ENCODE peak calls at places on chromosomes 12 and 14, in four cellular contexts. One of them, this sample, is unnamed.

GRCh38 chr14:62674833-62675232 is 370.4 kb downstream of the KCNH5 start:
- DNase-seq in cardiac muscle cell: no peak
- DNase-seq in sigmoid colon: no peak
- DNase-seq in fibroblast of pulmonary artery: peak
- DNase-seq in this sample: no peak

GRCh38 chr14:91508105-91508504 is 2.0 kb downstream of the PPP4R3A start:
- DNase-seq in cardiac muscle cell: no peak
- DNase-seq in sigmoid colon: no peak
- DNase-seq in fibroblast of pulmonary artery: no peak
- DNase-seq in this sample: no peak

GRCh38 chr12:28191018-28191595 is 851 bp downstream of the CCDC91 start:
- DNase-seq in cardiac muscle cell: no peak
- DNase-seq in sigmoid colon: no peak
- DNase-seq in fibroblast of pulmonary artery: no peak
- DNase-seq in this sample: no peak

GRCh38 chr14:95510804-95511203 is 5.6 kb downstream of the SYNE3 start:
- DNase-seq in cardiac muscle cell: no peak
- DNase-seq in sigmoid colon: no peak
- DNase-seq in fibroblast of pulmonary artery: no peak
- DNase-seq in this sample: no peak

GRCh38 chr14:20499108-20499507 is 6.2 kb upstream of the RNASE10 start:
- DNase-seq in cardiac muscle cell: no peak
- DNase-seq in sigmoid colon: no peak
- DNase-seq in fibroblast of pulmonary artery: no peak
- DNase-seq in this sample: no peak

GRCh38 chr12:24197517-24197916 is 248.0 kb upstream of the SOX5 start:
- DNase-seq in cardiac muscle cell: no peak
- DNase-seq in sigmoid colon: no peak
- DNase-seq in fibroblast of pulmonary artery: no peak
- DNase-seq in this sample: no peak

GRCh38 chr12:47987411-47988072 is 16.7 kb downstream of the COL2A1 start:
- DNase-seq in cardiac muscle cell: peak
- DNase-seq in sigmoid colon: peak
- DNase-seq in fibroblast of pulmonary artery: no peak
- DNase-seq in this sample: peak

GRCh38 chr14:102408729-102409128 is 46.0 kb downstream of the TECPR2 start:
- DNase-seq in cardiac muscle cell: no peak
- DNase-seq in sigmoid colon: no peak
- DNase-seq in fibroblast of pulmonary artery: no peak
- DNase-seq in this sample: peak

GRCh38 chr14:45786266-45786665 is 533.3 kb upstream of the MIS18BP1 start:
- DNase-seq in cardiac muscle cell: no peak
- DNase-seq in sigmoid colon: no peak
- DNase-seq in fibroblast of pulmonary artery: no peak
- DNase-seq in this sample: no peak

GRCh38 chr14:44384093-44384492 is 123.0 kb downstream of the FSCB start:
- DNase-seq in cardiac muscle cell: no peak
- DNase-seq in sigmoid colon: no peak
- DNase-seq in fibroblast of pulmonary artery: no peak
- DNase-seq in this sample: no peak

GRCh38 chr14:73467377-73467776 is 9.0 kb upstream of the NUMB start:
- DNase-seq in cardiac muscle cell: peak
- DNase-seq in sigmoid colon: no peak
- DNase-seq in fibroblast of pulmonary artery: peak
- DNase-seq in this sample: no peak

GRCh38 chr14:71733210-71733883 is 198.9 kb upstream of the RGS6 start:
- DNase-seq in cardiac muscle cell: peak
- DNase-seq in sigmoid colon: no peak
- DNase-seq in fibroblast of pulmonary artery: peak
- DNase-seq in this sample: peak

GRCh38 chr12:5630101-5630500 is 198.2 kb downstream of the NTF3 start:
- DNase-seq in cardiac muscle cell: no peak
- DNase-seq in sigmoid colon: no peak
- DNase-seq in fibroblast of pulmonary artery: no peak
- DNase-seq in this sample: no peak

GRCh38 chr14:75123991-75124390 is 2.9 kb downstream of the NEK9 start:
- DNase-seq in cardiac muscle cell: peak
- DNase-seq in sigmoid colon: no peak
- DNase-seq in fibroblast of pulmonary artery: peak
- DNase-seq in this sample: peak

GRCh38 chr14:95265106-95266094 is 54.3 kb downstream of the CLMN start:
- DNase-seq in cardiac muscle cell: peak
- DNase-seq in sigmoid colon: no peak
- DNase-seq in fibroblast of pulmonary artery: peak
- DNase-seq in this sample: peak

GRCh38 chr12:8687846-8688601 is 9.8 kb upstream of the RIMKLB start:
- DNase-seq in cardiac muscle cell: peak
- DNase-seq in sigmoid colon: peak
- DNase-seq in fibroblast of pulmonary artery: peak
- DNase-seq in this sample: peak

GRCh38 chr14:74980746-74981661 is 21.7 kb upstream of the EIF2B2 start:
- DNase-seq in cardiac muscle cell: peak
- DNase-seq in sigmoid colon: no peak
- DNase-seq in fibroblast of pulmonary artery: peak
- DNase-seq in this sample: peak

GRCh38 chr14:65354715-65355114 is 57.8 kb upstream of the FUT8 start:
- DNase-seq in cardiac muscle cell: no peak
- DNase-seq in sigmoid colon: no peak
- DNase-seq in fibroblast of pulmonary artery: no peak
- DNase-seq in this sample: no peak

GRCh38 chr12:47071241-47071852 is 8.1 kb upstream of the PCED1B start:
- DNase-seq in cardiac muscle cell: peak
- DNase-seq in sigmoid colon: no peak
- DNase-seq in fibroblast of pulmonary artery: no peak
- DNase-seq in this sample: no peak

GRCh38 chr14:93430889-93431670 is at the start of gene UNC79:
- DNase-seq in cardiac muscle cell: peak
- DNase-seq in sigmoid colon: no peak
- DNase-seq in fibroblast of pulmonary artery: peak
- DNase-seq in this sample: peak

GRCh38 chr14:56798447-56799326 is 11.6 kb downstream of the OTX2 start:
- DNase-seq in cardiac muscle cell: no peak
- DNase-seq in sigmoid colon: no peak
- DNase-seq in fibroblast of pulmonary artery: no peak
- DNase-seq in this sample: no peak

GRCh38 chr14:77979666-77980351 is 179.9 kb downstream of the ADCK1 start:
- DNase-seq in cardiac muscle cell: no peak
- DNase-seq in sigmoid colon: no peak
- DNase-seq in fibroblast of pulmonary artery: no peak
- DNase-seq in this sample: no peak

GRCh38 chr14:95237121-95237876 is 80.0 kb upstream of the DICER1 start:
- DNase-seq in cardiac muscle cell: no peak
- DNase-seq in sigmoid colon: peak
- DNase-seq in fibroblast of pulmonary artery: no peak
- DNase-seq in this sample: no peak

GRCh38 chr14:101598571-101599233 is 37.4 kb downstream of the DIO3 start:
- DNase-seq in cardiac muscle cell: no peak
- DNase-seq in sigmoid colon: no peak
- DNase-seq in fibroblast of pulmonary artery: no peak
- DNase-seq in this sample: no peak

GRCh38 chr14:31297112-31297511 is 89.5 kb upstream of the HECTD1 start:
- DNase-seq in cardiac muscle cell: no peak
- DNase-seq in sigmoid colon: no peak
- DNase-seq in fibroblast of pulmonary artery: no peak
- DNase-seq in this sample: no peak

GRCh38 chr12:31897791-31898503 is 61.3 kb upstream of the RESF1 start:
- DNase-seq in cardiac muscle cell: peak
- DNase-seq in sigmoid colon: no peak
- DNase-seq in fibroblast of pulmonary artery: peak
- DNase-seq in this sample: no peak

GRCh38 chr14:106564058-106564643 is 1037.8 kb downstream of the TMEM121 start:
- DNase-seq in cardiac muscle cell: no peak
- DNase-seq in sigmoid colon: no peak
- DNase-seq in fibroblast of pulmonary artery: no peak
- DNase-seq in this sample: no peak

GRCh38 chr12:121789800-121790748 is 3.4 kb downstream of the RHOF start:
- DNase-seq in cardiac muscle cell: peak
- DNase-seq in sigmoid colon: peak
- DNase-seq in fibroblast of pulmonary artery: no peak
- DNase-seq in this sample: no peak
- H3K4me3 ChIP-seq in cardiac muscle cell: no peak
- H3K4me3 ChIP-seq in sigmoid colon: no peak
- H3K4me3 ChIP-seq in fibroblast of pulmonary artery: no peak
- H3K4me3 ChIP-seq in this sample: no peak

GRCh38 chr12:68970951-68971350 is 38.0 kb upstream of the CPM start:
- DNase-seq in cardiac muscle cell: no peak
- DNase-seq in sigmoid colon: no peak
- DNase-seq in fibroblast of pulmonary artery: no peak
- DNase-seq in this sample: no peak

GRCh38 chr12:68963456-68963859 is 30.5 kb upstream of the CPM start:
- DNase-seq in cardiac muscle cell: peak
- DNase-seq in sigmoid colon: no peak
- DNase-seq in fibroblast of pulmonary artery: peak
- DNase-seq in this sample: no peak

GRCh38 chr12:68964013-68964412 is 31.0 kb upstream of the CPM start:
- DNase-seq in cardiac muscle cell: no peak
- DNase-seq in sigmoid colon: no peak
- DNase-seq in fibroblast of pulmonary artery: no peak
- DNase-seq in this sample: no peak

GRCh38 chr12:68962855-68963455 is 30.0 kb upstream of the CPM start:
- DNase-seq in cardiac muscle cell: no peak
- DNase-seq in sigmoid colon: no peak
- DNase-seq in fibroblast of pulmonary artery: peak
- DNase-seq in this sample: peak

GRCh38 chr12:68967036-68967435 is 34.1 kb upstream of the CPM start:
- DNase-seq in cardiac muscle cell: no peak
- DNase-seq in sigmoid colon: no peak
- DNase-seq in fibroblast of pulmonary artery: no peak
- DNase-seq in this sample: no peak
- TF ChIP-seq CTCF in cardiac muscle cell: no peak
- TF ChIP-seq CTCF in sigmoid colon: no peak
- TF ChIP-seq CTCF in fibroblast of pulmonary artery: no peak
- TF ChIP-seq CTCF in this sample: no peak

GRCh38 chr14:60170948-60171347 is 5.8 kb upstream of the DHRS7 start:
- DNase-seq in cardiac muscle cell: no peak
- DNase-seq in sigmoid colon: no peak
- DNase-seq in fibroblast of pulmonary artery: no peak
- DNase-seq in this sample: no peak

GRCh38 chr14:60178164-60178563 is 13.0 kb upstream of the DHRS7 start:
- DNase-seq in cardiac muscle cell: no peak
- DNase-seq in sigmoid colon: no peak
- DNase-seq in fibroblast of pulmonary artery: no peak
- DNase-seq in this sample: no peak

GRCh38 chr14:60175255-60175902 is 10.2 kb upstream of the DHRS7 start:
- DNase-seq in cardiac muscle cell: no peak
- DNase-seq in sigmoid colon: no peak
- DNase-seq in fibroblast of pulmonary artery: no peak
- DNase-seq in this sample: no peak

GRCh38 chr14:60171690-60172089 is 6.5 kb upstream of the DHRS7 start:
- DNase-seq in cardiac muscle cell: no peak
- DNase-seq in sigmoid colon: no peak
- DNase-seq in fibroblast of pulmonary artery: no peak
- DNase-seq in this sample: no peak

DNA sequence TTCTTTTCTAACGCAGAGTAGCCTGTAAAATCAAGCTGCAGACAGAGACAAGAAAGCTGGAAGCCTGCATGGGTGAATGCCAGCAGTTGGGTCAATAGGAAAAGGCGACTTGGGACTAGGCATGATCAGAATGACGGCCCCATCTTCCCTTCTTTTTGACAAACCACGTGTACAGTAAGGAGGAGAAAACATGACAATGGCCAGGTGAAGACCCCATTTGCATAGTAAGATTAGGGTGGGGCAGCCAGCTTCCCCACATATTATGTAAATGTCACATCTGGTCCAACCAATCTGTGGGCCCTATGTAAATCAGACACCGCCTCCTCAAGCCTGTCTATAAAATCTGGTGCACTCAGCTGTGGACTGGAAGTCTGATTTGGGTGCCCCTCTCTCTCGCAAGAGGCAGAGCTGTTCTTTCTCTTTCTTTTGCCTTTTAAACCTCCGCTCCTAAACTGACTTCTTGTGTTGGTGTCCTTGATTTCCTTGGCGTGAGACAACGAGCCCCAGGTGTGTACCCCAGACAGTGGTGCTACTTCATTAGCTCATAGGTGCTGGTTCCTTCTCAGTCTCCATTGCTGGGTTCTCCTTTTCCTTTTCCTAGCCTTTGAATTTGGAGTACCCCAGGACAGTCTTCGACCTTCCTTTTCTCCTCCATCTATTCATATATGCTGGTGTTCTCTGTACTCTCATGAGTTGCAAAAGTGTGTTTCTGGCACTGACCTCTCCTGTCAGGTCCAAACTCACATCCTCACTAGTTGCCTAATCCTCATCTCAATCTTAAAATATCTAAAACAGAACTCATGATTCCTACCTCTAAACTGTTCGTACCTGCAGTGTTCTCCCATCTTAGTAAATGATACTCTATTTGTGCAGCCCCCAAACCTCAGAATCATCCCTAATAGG is 9.4 kb upstream of the DHRS7 start:
- DNase-seq in cardiac muscle cell: no peak
- DNase-seq in sigmoid colon: no peak
- DNase-seq in fibroblast of pulmonary artery: no peak
- DNase-seq in this sample: no peak
- H3K4me3 ChIP-seq in cardiac muscle cell: no peak
- H3K4me3 ChIP-seq in sigmoid colon: no peak
- H3K4me3 ChIP-seq in fibroblast of pulmonary artery: no peak
- H3K4me3 ChIP-seq in this sample: no peak

GRCh38 chr12:108495054-108495453 is 20.0 kb upstream of the FICD start:
- DNase-seq in cardiac muscle cell: peak
- DNase-seq in sigmoid colon: no peak
- DNase-seq in fibroblast of pulmonary artery: peak
- DNase-seq in this sample: peak
- TF ChIP-seq CTCF in cardiac muscle cell: peak
- TF ChIP-seq CTCF in sigmoid colon: peak
- TF ChIP-seq CTCF in fibroblast of pulmonary artery: peak
- TF ChIP-seq CTCF in this sample: peak

GRCh38 chr14:24431569-24432258 is 2.0 kb downstream of the KHNYN start:
- DNase-seq in cardiac muscle cell: peak
- DNase-seq in sigmoid colon: peak
- DNase-seq in fibroblast of pulmonary artery: peak
- DNase-seq in this sample: peak
- H3K4me3 ChIP-seq in cardiac muscle cell: no peak
- H3K4me3 ChIP-seq in sigmoid colon: peak
- H3K4me3 ChIP-seq in fibroblast of pulmonary artery: peak
- H3K4me3 ChIP-seq in this sample: peak

GRCh38 chr14:37024166-37024565 is 148.2 kb downstream of the SLC25A21 start:
- DNase-seq in cardiac muscle cell: no peak
- DNase-seq in sigmoid colon: no peak
- DNase-seq in fibroblast of pulmonary artery: no peak
- DNase-seq in this sample: no peak
- TF ChIP-seq CTCF in cardiac muscle cell: no peak
- TF ChIP-seq CTCF in sigmoid colon: no peak
- TF ChIP-seq CTCF in fibroblast of pulmonary artery: no peak
- TF ChIP-seq CTCF in this sample: no peak

DNA sequence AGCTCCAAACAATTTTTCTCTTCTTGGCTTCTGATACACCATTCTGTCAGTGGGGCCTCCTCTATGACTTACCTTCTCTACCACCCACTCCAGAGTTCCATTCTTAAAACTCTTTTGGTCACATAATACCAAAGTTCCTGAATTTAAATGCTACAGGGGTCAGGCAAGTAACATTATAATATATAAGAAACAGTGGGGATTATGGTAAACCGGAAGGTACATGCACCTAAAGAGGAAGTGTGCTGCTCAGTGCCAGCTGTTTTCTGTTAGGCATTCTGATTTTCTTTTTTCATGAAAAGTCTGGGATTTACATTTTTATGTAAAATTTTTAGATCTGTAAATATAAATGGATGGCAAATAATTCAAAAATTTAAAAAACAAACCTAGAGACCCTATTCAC is 39.9 kb downstream of the SOS2 start:
- DNase-seq in cardiac muscle cell: no peak
- DNase-seq in sigmoid colon: no peak
- DNase-seq in fibroblast of pulmonary artery: no peak
- DNase-seq in this sample: no peak
- H3K4me3 ChIP-seq in cardiac muscle cell: no peak
- H3K4me3 ChIP-seq in sigmoid colon: no peak
- H3K4me3 ChIP-seq in fibroblast of pulmonary artery: no peak
- H3K4me3 ChIP-seq in this sample: no peak